ENCODE peak calls at places on chromosomes 4 and X, in four cellular contexts. One of them, this sample, is unnamed.

GRCh38 chr4:180437601-180438000 is 1805.6 kb upstream of the TENM3 start:
- DNase-seq in small intestine: no peak
- DNase-seq in K562: no peak
- DNase-seq in amniotic stem cell: no peak
- DNase-seq in this sample: no peak

GRCh38 chr4:153257151-153257620 is 52.9 kb downstream of the TRIM2 start:
- DNase-seq in small intestine: no peak
- DNase-seq in K562: no peak
- DNase-seq in amniotic stem cell: peak
- DNase-seq in this sample: peak

GRCh38 chr4:91997045-91997444 is 306.7 kb upstream of the GRID2 start:
- DNase-seq in small intestine: no peak
- DNase-seq in amniotic stem cell: no peak
- DNase-seq in K562: no peak
- DNase-seq in this sample: no peak

GRCh38 chr4:22237155-22237751 is 278.6 kb downstream of the ADGRA3 start:
- DNase-seq in small intestine: peak
- DNase-seq in amniotic stem cell: no peak
- DNase-seq in K562: no peak
- DNase-seq in this sample: no peak

GRCh38 chrX:122092978-122093377 is 1045.6 kb downstream of the GLUD2 start:
- DNase-seq in K562: no peak
- DNase-seq in amniotic stem cell: no peak
- DNase-seq in small intestine: no peak
- DNase-seq in this sample: no peak

GRCh38 chr4:186728631-186729271 is 5.1 kb upstream of the FAT1 start:
- DNase-seq in K562: no peak
- DNase-seq in small intestine: peak
- DNase-seq in amniotic stem cell: no peak
- DNase-seq in this sample: peak

GRCh38 chr4:174930895-174931294 is 12.7 kb downstream of the ADAM29 start:
- DNase-seq in amniotic stem cell: no peak
- DNase-seq in small intestine: no peak
- DNase-seq in K562: no peak
- DNase-seq in this sample: no peak

GRCh38 chr4:73979407-73979806 is 2.4 kb downstream of the PF4 start:
- DNase-seq in amniotic stem cell: no peak
- DNase-seq in small intestine: no peak
- DNase-seq in K562: no peak
- DNase-seq in this sample: no peak

GRCh38 chr4:169811476-169811875 is 53.7 kb upstream of the HPF1 start:
- DNase-seq in K562: no peak
- DNase-seq in small intestine: no peak
- DNase-seq in amniotic stem cell: no peak
- DNase-seq in this sample: no peak

GRCh38 chrX:110284159-110284558 is 33.7 kb downstream of the AMMECR1 start:
- DNase-seq in small intestine: no peak
- DNase-seq in K562: no peak
- DNase-seq in amniotic stem cell: peak
- DNase-seq in this sample: peak

GRCh38 chr4:18077808-18078207 is 56.3 kb upstream of the LCORL start:
- DNase-seq in amniotic stem cell: no peak
- DNase-seq in K562: no peak
- DNase-seq in small intestine: peak
- DNase-seq in this sample: no peak

GRCh38 chrX:85052636-85053343 is 49.1 kb downstream of the APOOL start:
- DNase-seq in amniotic stem cell: peak
- DNase-seq in K562: no peak
- DNase-seq in small intestine: no peak
- DNase-seq in this sample: peak

GRCh38 chr4:165723051-165723805 is 149.8 kb upstream of the TLL1 start:
- DNase-seq in small intestine: no peak
- DNase-seq in K562: no peak
- DNase-seq in amniotic stem cell: no peak
- DNase-seq in this sample: no peak

GRCh38 chrX:38939067-38939466 is 137.8 kb downstream of the MID1IP1 start:
- DNase-seq in small intestine: no peak
- DNase-seq in amniotic stem cell: no peak
- DNase-seq in K562: no peak
- DNase-seq in this sample: peak

GRCh38 chr4:175308236-175308635 is 390.1 kb downstream of the ADAM29 start:
- DNase-seq in small intestine: no peak
- DNase-seq in K562: no peak
- DNase-seq in amniotic stem cell: no peak
- DNase-seq in this sample: peak

GRCh38 chrX:102849396-102849795 is 87.7 kb upstream of the RAB40AL start:
- DNase-seq in amniotic stem cell: no peak
- DNase-seq in K562: no peak
- DNase-seq in small intestine: no peak
- DNase-seq in this sample: no peak

GRCh38 chrX:148577711-148578110 is 77.3 kb downstream of the AFF2 start:
- DNase-seq in amniotic stem cell: no peak
- DNase-seq in small intestine: no peak
- DNase-seq in K562: no peak
- DNase-seq in this sample: no peak

GRCh38 chrX:53918697-53919096 is 125.6 kb downstream of the PHF8 start:
- DNase-seq in K562: no peak
- DNase-seq in small intestine: no peak
- DNase-seq in amniotic stem cell: no peak
- DNase-seq in this sample: no peak

GRCh38 chr4:128310266-128310697 is 22.7 kb upstream of the PGRMC2 start:
- DNase-seq in amniotic stem cell: no peak
- DNase-seq in small intestine: peak
- DNase-seq in K562: no peak
- DNase-seq in this sample: peak

GRCh38 chr4:111450867-111451266 is 694.4 kb upstream of the FAM241A start:
- DNase-seq in K562: no peak
- DNase-seq in small intestine: peak
- DNase-seq in amniotic stem cell: no peak
- DNase-seq in this sample: peak

GRCh38 chrX:111784667-111785066 is 91.3 kb upstream of the TRPC5OS start:
- DNase-seq in small intestine: no peak
- DNase-seq in K562: no peak
- DNase-seq in amniotic stem cell: no peak
- DNase-seq in this sample: no peak

GRCh38 chrX:131828482-131828881 is 194.6 kb upstream of the STK26 start:
- DNase-seq in K562: no peak
- DNase-seq in small intestine: no peak
- DNase-seq in amniotic stem cell: no peak
- DNase-seq in this sample: no peak

GRCh38 chr4:125316391-125316780 is 1.6 kb downstream of the FAT4 start:
- DNase-seq in amniotic stem cell: peak
- DNase-seq in small intestine: no peak
- DNase-seq in K562: no peak
- DNase-seq in this sample: no peak

GRCh38 chr4:153781717-153782416 is 7.0 kb downstream of the SFRP2 start:
- DNase-seq in amniotic stem cell: peak
- DNase-seq in small intestine: no peak
- DNase-seq in K562: no peak
- DNase-seq in this sample: no peak

GRCh38 chr4:7956306-7957112 is 16.8 kb upstream of the AFAP1 start:
- DNase-seq in K562: no peak
- DNase-seq in amniotic stem cell: no peak
- DNase-seq in small intestine: no peak
- DNase-seq in this sample: peak

GRCh38 chrX:10582945-10583344 is 37.4 kb downstream of the MID1 start:
- DNase-seq in small intestine: no peak
- DNase-seq in amniotic stem cell: no peak
- DNase-seq in K562: no peak
- DNase-seq in this sample: no peak

GRCh38 chrX:80285131-80285773 is 135.0 kb upstream of the TENT5D start:
- DNase-seq in amniotic stem cell: no peak
- DNase-seq in small intestine: peak
- DNase-seq in K562: peak
- DNase-seq in this sample: peak

GRCh38 chr4:163694385-163694784 is 199.9 kb downstream of the TMA16 start:
- DNase-seq in amniotic stem cell: no peak
- DNase-seq in small intestine: no peak
- DNase-seq in K562: no peak
- DNase-seq in this sample: peak

GRCh38 chr4:22877653-22878052 is 184.9 kb downstream of the GBA3 start:
- DNase-seq in K562: no peak
- DNase-seq in small intestine: no peak
- DNase-seq in amniotic stem cell: no peak
- DNase-seq in this sample: no peak

GRCh38 chrX:151505796-151506195 is 57.7 kb upstream of the PASD1 start:
- DNase-seq in amniotic stem cell: no peak
- DNase-seq in small intestine: peak
- DNase-seq in K562: peak
- DNase-seq in this sample: no peak

GRCh38 chrX:130108647-130109428 is 1.5 kb downstream of the ELF4 start:
- DNase-seq in amniotic stem cell: no peak
- DNase-seq in small intestine: peak
- DNase-seq in K562: peak
- DNase-seq in this sample: no peak

GRCh38 chrX:37846141-37846540 is 1.2 kb downstream of the DYNLT3 start:
- DNase-seq in small intestine: no peak
- DNase-seq in K562: no peak
- DNase-seq in amniotic stem cell: no peak
- DNase-seq in this sample: peak

GRCh38 chr4:3115637-3116300 is 41.3 kb downstream of the HTT start:
- DNase-seq in small intestine: no peak
- DNase-seq in amniotic stem cell: no peak
- DNase-seq in K562: no peak
- DNase-seq in this sample: peak

GRCh38 chrX:40155617-40156471 is 58.1 kb upstream of the BCOR start:
- DNase-seq in amniotic stem cell: no peak
- DNase-seq in small intestine: peak
- DNase-seq in K562: peak
- DNase-seq in this sample: no peak

GRCh38 chr4:16027626-16028025 is 56.2 kb downstream of the PROM1 start:
- DNase-seq in amniotic stem cell: no peak
- DNase-seq in small intestine: no peak
- DNase-seq in K562: no peak
- DNase-seq in this sample: no peak

GRCh38 chrX:39759526-39760224 is 338.1 kb downstream of the BCOR start:
- DNase-seq in small intestine: no peak
- DNase-seq in K562: no peak
- DNase-seq in amniotic stem cell: peak
- DNase-seq in this sample: peak

GRCh38 chr4:125728568-125728967 is 413.8 kb downstream of the FAT4 start:
- DNase-seq in small intestine: no peak
- DNase-seq in amniotic stem cell: peak
- DNase-seq in K562: no peak
- DNase-seq in this sample: peak

GRCh38 chr4:7999279-7999678 is 59.6 kb upstream of the AFAP1 start:
- DNase-seq in K562: no peak
- DNase-seq in amniotic stem cell: no peak
- DNase-seq in small intestine: no peak
- DNase-seq in this sample: no peak

GRCh38 chrX:128807367-128807766 is 715.9 kb downstream of the SMARCA1 start:
- DNase-seq in small intestine: no peak
- DNase-seq in K562: no peak
- DNase-seq in amniotic stem cell: no peak
- DNase-seq in this sample: no peak

This sample was measured in mesenchymal stem cell.